ENCODE peak calls at places on chromosomes 2 and 18, in nine cellular contexts. One of them, this sample, is unnamed.

GRCh38 chr18:77133920-77134496 is 1.4 kb upstream of the MBP start:
- DNase-seq in NCI-H1417: peak
- DNase-seq in endothelial cell: no peak
- DNase-seq in HS-27A: no peak
- DNase-seq in COR-L47: peak
- DNase-seq in stimulated activated CD4-positive, alpha-beta T cell treated with anti-CD3 and anti-CD28 coated beads, Interleukin-12 subunit alpha, Interleukin-12 subunit beta, amount 100 ng/mL, for 24 hours: no peak
- DNase-seq in HEK293T: no peak
- DNase-seq in GM19239: no peak
- DNase-seq in activated CD4-positive, alpha-beta T cell treated with anti-CD3 and anti-CD28 coated beads, Interleukin-2, amount 50 U/mL, for 4 hours: no peak
- DNase-seq in this sample: no peak

GRCh38 chr2:1686784-1687105 is 57.6 kb downstream of the PXDN start:
- DNase-seq in HEK293T: no peak
- DNase-seq in GM19239: no peak
- DNase-seq in activated CD4-positive, alpha-beta T cell treated with anti-CD3 and anti-CD28 coated beads, Interleukin-2, amount 50 U/mL, for 4 hours: no peak
- DNase-seq in COR-L47: no peak
- DNase-seq in HS-27A: no peak
- DNase-seq in stimulated activated CD4-positive, alpha-beta T cell treated with anti-CD3 and anti-CD28 coated beads, Interleukin-12 subunit alpha, Interleukin-12 subunit beta, amount 100 ng/mL, for 24 hours: no peak
- DNase-seq in endothelial cell: no peak
- DNase-seq in NCI-H1417: no peak
- DNase-seq in this sample: no peak

GRCh38 chr2:165044505-165045303 is 89.4 kb upstream of the SLC38A11 start:
- DNase-seq in HS-27A: no peak
- DNase-seq in endothelial cell: no peak
- DNase-seq in HEK293T: no peak
- DNase-seq in COR-L47: no peak
- DNase-seq in GM19239: no peak
- DNase-seq in activated CD4-positive, alpha-beta T cell treated with anti-CD3 and anti-CD28 coated beads, Interleukin-2, amount 50 U/mL, for 4 hours: no peak
- DNase-seq in stimulated activated CD4-positive, alpha-beta T cell treated with anti-CD3 and anti-CD28 coated beads, Interleukin-12 subunit alpha, Interleukin-12 subunit beta, amount 100 ng/mL, for 24 hours: no peak
- DNase-seq in NCI-H1417: no peak
- DNase-seq in this sample: no peak

GRCh38 chr18:13245481-13246000 is 27.0 kb downstream of the LDLRAD4 start:
- DNase-seq in HS-27A: no peak
- DNase-seq in GM19239: no peak
- DNase-seq in HEK293T: no peak
- DNase-seq in activated CD4-positive, alpha-beta T cell treated with anti-CD3 and anti-CD28 coated beads, Interleukin-2, amount 50 U/mL, for 4 hours: no peak
- DNase-seq in stimulated activated CD4-positive, alpha-beta T cell treated with anti-CD3 and anti-CD28 coated beads, Interleukin-12 subunit alpha, Interleukin-12 subunit beta, amount 100 ng/mL, for 24 hours: no peak
- DNase-seq in endothelial cell: no peak
- DNase-seq in NCI-H1417: peak
- DNase-seq in COR-L47: peak
- DNase-seq in this sample: no peak

GRCh38 chr2:161103451-161103831 is 56.8 kb upstream of the TANK start:
- DNase-seq in COR-L47: no peak
- DNase-seq in stimulated activated CD4-positive, alpha-beta T cell treated with anti-CD3 and anti-CD28 coated beads, Interleukin-12 subunit alpha, Interleukin-12 subunit beta, amount 100 ng/mL, for 24 hours: no peak
- DNase-seq in activated CD4-positive, alpha-beta T cell treated with anti-CD3 and anti-CD28 coated beads, Interleukin-2, amount 50 U/mL, for 4 hours: no peak
- DNase-seq in HS-27A: no peak
- DNase-seq in endothelial cell: no peak
- DNase-seq in GM19239: no peak
- DNase-seq in NCI-H1417: no peak
- DNase-seq in HEK293T: no peak
- DNase-seq in this sample: no peak

GRCh38 chr2:52897511-52898085 is 870.0 kb upstream of the CHAC2 start:
- DNase-seq in activated CD4-positive, alpha-beta T cell treated with anti-CD3 and anti-CD28 coated beads, Interleukin-2, amount 50 U/mL, for 4 hours: no peak
- DNase-seq in COR-L47: no peak
- DNase-seq in stimulated activated CD4-positive, alpha-beta T cell treated with anti-CD3 and anti-CD28 coated beads, Interleukin-12 subunit alpha, Interleukin-12 subunit beta, amount 100 ng/mL, for 24 hours: no peak
- DNase-seq in GM19239: no peak
- DNase-seq in NCI-H1417: peak
- DNase-seq in HS-27A: no peak
- DNase-seq in endothelial cell: no peak
- DNase-seq in HEK293T: no peak
- DNase-seq in this sample: no peak

GRCh38 chr18:76621184-76621583 is 126.1 kb upstream of the ZNF516 start:
- DNase-seq in HS-27A: no peak
- DNase-seq in activated CD4-positive, alpha-beta T cell treated with anti-CD3 and anti-CD28 coated beads, Interleukin-2, amount 50 U/mL, for 4 hours: no peak
- DNase-seq in stimulated activated CD4-positive, alpha-beta T cell treated with anti-CD3 and anti-CD28 coated beads, Interleukin-12 subunit alpha, Interleukin-12 subunit beta, amount 100 ng/mL, for 24 hours: no peak
- DNase-seq in COR-L47: peak
- DNase-seq in HEK293T: no peak
- DNase-seq in NCI-H1417: peak
- DNase-seq in endothelial cell: no peak
- DNase-seq in GM19239: no peak
- DNase-seq in this sample: no peak

GRCh38 chr2:16725549-16725948 is 59.9 kb upstream of the CYRIA start:
- DNase-seq in HEK293T: no peak
- DNase-seq in stimulated activated CD4-positive, alpha-beta T cell treated with anti-CD3 and anti-CD28 coated beads, Interleukin-12 subunit alpha, Interleukin-12 subunit beta, amount 100 ng/mL, for 24 hours: no peak
- DNase-seq in NCI-H1417: no peak
- DNase-seq in endothelial cell: no peak
- DNase-seq in HS-27A: no peak
- DNase-seq in GM19239: no peak
- DNase-seq in activated CD4-positive, alpha-beta T cell treated with anti-CD3 and anti-CD28 coated beads, Interleukin-2, amount 50 U/mL, for 4 hours: no peak
- DNase-seq in COR-L47: no peak
- DNase-seq in this sample: no peak

GRCh38 chr2:2265747-2266259 is 65.3 kb downstream of the MYT1L start:
- DNase-seq in endothelial cell: no peak
- DNase-seq in stimulated activated CD4-positive, alpha-beta T cell treated with anti-CD3 and anti-CD28 coated beads, Interleukin-12 subunit alpha, Interleukin-12 subunit beta, amount 100 ng/mL, for 24 hours: no peak
- DNase-seq in activated CD4-positive, alpha-beta T cell treated with anti-CD3 and anti-CD28 coated beads, Interleukin-2, amount 50 U/mL, for 4 hours: no peak
- DNase-seq in COR-L47: no peak
- DNase-seq in HEK293T: no peak
- DNase-seq in HS-27A: no peak
- DNase-seq in GM19239: no peak
- DNase-seq in NCI-H1417: no peak
- DNase-seq in this sample: no peak

GRCh38 chr2:105610444-105611327 is 134.0 kb upstream of the NCK2 start:
- DNase-seq in GM19239: no peak
- DNase-seq in HS-27A: no peak
- DNase-seq in NCI-H1417: peak
- DNase-seq in HEK293T: no peak
- DNase-seq in activated CD4-positive, alpha-beta T cell treated with anti-CD3 and anti-CD28 coated beads, Interleukin-2, amount 50 U/mL, for 4 hours: no peak
- DNase-seq in stimulated activated CD4-positive, alpha-beta T cell treated with anti-CD3 and anti-CD28 coated beads, Interleukin-12 subunit alpha, Interleukin-12 subunit beta, amount 100 ng/mL, for 24 hours: no peak
- DNase-seq in COR-L47: peak
- DNase-seq in endothelial cell: no peak
- DNase-seq in this sample: no peak

GRCh38 chr18:23871410-23871809 is 143.1 kb upstream of the TTC39C start:
- DNase-seq in activated CD4-positive, alpha-beta T cell treated with anti-CD3 and anti-CD28 coated beads, Interleukin-2, amount 50 U/mL, for 4 hours: peak
- DNase-seq in stimulated activated CD4-positive, alpha-beta T cell treated with anti-CD3 and anti-CD28 coated beads, Interleukin-12 subunit alpha, Interleukin-12 subunit beta, amount 100 ng/mL, for 24 hours: peak
- DNase-seq in GM19239: peak
- DNase-seq in HS-27A: peak
- DNase-seq in HEK293T: peak
- DNase-seq in endothelial cell: peak
- DNase-seq in COR-L47: peak
- DNase-seq in NCI-H1417: peak
- DNase-seq in this sample: no peak